ENCODE peak calls at places on chromosomes 7 and 10, in four cellular contexts. One of them, this sample, is unnamed.

GRCh38 chr10:108034808-108035207 is 870.3 kb upstream of the SORCS1 start:
- DNase-seq in GM12878: no peak
- DNase-seq in K562: no peak
- DNase-seq in HepG2: no peak
- DNase-seq in this sample: no peak

GRCh38 chr7:135981958-135982646 is 4.9 kb upstream of the MTPN start:
- DNase-seq in GM12878: no peak
- DNase-seq in HepG2: no peak
- DNase-seq in K562: no peak
- DNase-seq in this sample: no peak

GRCh38 chr10:69963178-69963834 is 89.3 kb upstream of the MACROH2A2 start:
- DNase-seq in K562: no peak
- DNase-seq in HepG2: no peak
- DNase-seq in GM12878: no peak
- DNase-seq in this sample: no peak

GRCh38 chr10:25978771-25979170 is 44.7 kb downstream of the MYO3A start:
- DNase-seq in GM12878: no peak
- DNase-seq in K562: no peak
- DNase-seq in HepG2: no peak
- DNase-seq in this sample: no peak

GRCh38 chr7:954330-955238 is at the start of gene ADAP1:
- DNase-seq in GM12878: no peak
- DNase-seq in HepG2: no peak
- DNase-seq in K562: peak; percentile 57
- DNase-seq in this sample: peak; percentile 73

GRCh38 chr7:117610390-117610789 is 130.6 kb downstream of the CFTR start:
- DNase-seq in GM12878: no peak
- DNase-seq in HepG2: no peak
- DNase-seq in K562: no peak
- DNase-seq in this sample: no peak

GRCh38 chr7:157228864-157229422 is 90.2 kb downstream of the UBE3C start:
- DNase-seq in GM12878: no peak
- DNase-seq in HepG2: peak; percentile 27
- DNase-seq in K562: peak; percentile 41
- DNase-seq in this sample: peak; percentile 68

GRCh38 chr7:120987280-120987679 is 1.2 kb upstream of the CPED1 start:
- DNase-seq in HepG2: no peak
- DNase-seq in K562: peak; percentile 46
- DNase-seq in GM12878: no peak
- DNase-seq in this sample: no peak

GRCh38 chr7:149856583-149856982 is 17.2 kb upstream of the ATP6V0E2 start:
- DNase-seq in GM12878: no peak
- DNase-seq in K562: no peak
- DNase-seq in HepG2: no peak
- DNase-seq in this sample: no peak
- TF ChIP-seq TARDBP in GM12878: no peak
- TF ChIP-seq TARDBP in K562: no peak
- TF ChIP-seq TARDBP in HepG2: no peak
- TF ChIP-seq TARDBP in this sample: no peak

GRCh38 chr10:12337407-12337806 is 11.9 kb upstream of the CAMK1D start:
- DNase-seq in HepG2: no peak
- DNase-seq in GM12878: no peak
- DNase-seq in K562: no peak
- DNase-seq in this sample: no peak
- TF ChIP-seq TARDBP in HepG2: no peak
- TF ChIP-seq TARDBP in GM12878: no peak
- TF ChIP-seq TARDBP in K562: no peak
- TF ChIP-seq TARDBP in this sample: no peak

GRCh38 chr7:27110977-27111752 is 8.7 kb upstream of the HOXA2 start:
- DNase-seq in GM12878: no peak
- DNase-seq in HepG2: no peak
- DNase-seq in K562: no peak
- DNase-seq in this sample: no peak
- TF ChIP-seq TARDBP in GM12878: no peak
- TF ChIP-seq TARDBP in HepG2: no peak
- TF ChIP-seq TARDBP in K562: no peak
- TF ChIP-seq TARDBP in this sample: no peak

DNA sequence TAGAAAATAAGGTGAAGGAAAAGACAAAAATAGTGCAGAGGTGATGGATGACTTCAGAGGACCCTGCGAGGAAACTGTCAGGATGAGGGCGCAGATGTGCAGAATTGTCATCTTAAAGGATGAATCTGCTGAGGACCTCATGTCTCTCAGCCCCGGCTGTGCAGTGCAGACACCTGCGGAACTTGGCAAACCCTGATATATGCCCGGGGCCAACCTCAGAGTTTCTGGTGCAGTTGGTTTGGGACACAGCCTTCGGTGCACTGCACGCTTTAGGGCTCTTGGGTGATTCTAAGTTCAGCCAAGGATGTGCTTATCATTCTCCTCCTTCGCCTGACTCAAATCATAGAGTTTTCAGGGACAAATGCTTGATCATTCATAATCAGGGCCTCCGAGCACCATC is 310.1 kb downstream of the TCERG1L start:
- DNase-seq in HepG2: no peak
- DNase-seq in GM12878: no peak
- DNase-seq in K562: no peak
- DNase-seq in this sample: no peak
- TF ChIP-seq TARDBP in HepG2: no peak
- TF ChIP-seq TARDBP in GM12878: no peak
- TF ChIP-seq TARDBP in K562: no peak
- TF ChIP-seq TARDBP in this sample: no peak

GRCh38 chr7:32335107-32335506 is 155.1 kb downstream of the LSM5 start:
- DNase-seq in GM12878: no peak
- DNase-seq in K562: no peak
- DNase-seq in HepG2: no peak
- DNase-seq in this sample: no peak
- TF ChIP-seq TARDBP in GM12878: no peak
- TF ChIP-seq TARDBP in K562: no peak
- TF ChIP-seq TARDBP in HepG2: no peak
- TF ChIP-seq TARDBP in this sample: no peak